ENCODE peak calls at places on chromosome 19, in nine cellular contexts. F, K, Y, H, Z, X, N, L and S are unnamed samples.

GRCh38 chr19:21202865-21203494 is 61.1 kb downstream of the ZNF431 start:
- DNase-seq in F (no peak), K (peak), Y (no peak), H (no peak), Z (no peak), X (no peak), N (peak), L (peak), S (no peak)

GRCh38 chr19:10820173-10820572 is 15.8 kb downstream of the TMED1 start:
- DNase-seq in F (no peak), K (no peak), Y (no peak), H (no peak), Z (no peak), X (no peak), N (no peak), L (no peak), S (no peak)

GRCh38 chr19:54415208-54415900 is at the start of gene TTYH1:
- DNase-seq in F (no peak), K (no peak), Y (no peak), H (peak), Z (no peak), X (no peak), N (no peak), L (no peak), S (no peak)

GRCh38 chr19:27671876-27672275 is 1541.1 kb downstream of the UQCRFS1 start:
- DNase-seq in F (peak), K (no peak), Y (no peak), H (no peak), Z (no peak), X (no peak), N (no peak), L (no peak), S (no peak)

GRCh38 chr19:13078897-13079541 is 23.6 kb downstream of the LYL1 start:
- DNase-seq in F (no peak), K (no peak), Y (no peak), H (no peak), Z (peak), X (no peak), N (no peak), L (no peak), S (no peak)

GRCh38 chr19:1161716-1162115 is 12.4 kb downstream of the SBNO2 start:
- DNase-seq in F (no peak), K (peak), Y (no peak), H (no peak), Z (no peak), X (no peak), N (no peak), L (peak), S (no peak)

GRCh38 chr19:52778811-52779210 is 7.8 kb downstream of the ZNF600 start:
- DNase-seq in F (no peak), K (peak), Y (no peak), H (no peak), Z (no peak), X (no peak), N (no peak), L (no peak), S (no peak)

GRCh38 chr19:53876651-53877224 is 5.3 kb upstream of the PRKCG start:
- DNase-seq in F (no peak), K (no peak), Y (no peak), H (no peak), Z (no peak), X (no peak), N (no peak), L (no peak), S (no peak)

GRCh38 chr19:47471733-47472457 is at the start of gene SLC8A2:
- DNase-seq in F (no peak), K (peak), Y (no peak), H (peak), Z (peak), X (peak), N (peak), L (peak), S (peak)

GRCh38 chr19:53597023-53597422 is 34.8 kb upstream of the DPRX start:
- DNase-seq in F (no peak), K (no peak), Y (no peak), H (no peak), Z (no peak), X (no peak), N (no peak), L (no peak), S (no peak)

GRCh38 chr19:21434967-21435544 is 38.1 kb downstream of the ZNF493 start:
- DNase-seq in F (no peak), K (no peak), Y (no peak), H (no peak), Z (no peak), X (no peak), N (no peak), L (no peak), S (no peak)

GRCh38 chr19:42178791-42179500 is 38.5 kb downstream of the DEDD2 start:
- DNase-seq in F (no peak), K (no peak), Y (no peak), H (no peak), Z (no peak), X (no peak), N (peak), L (no peak), S (no peak)

GRCh38 chr19:788821-789472 is 8.3 kb upstream of the PTBP1 start:
- DNase-seq in F (no peak), K (no peak), Y (no peak), H (no peak), Z (no peak), X (no peak), N (no peak), L (no peak), S (no peak)

GRCh38 chr19:29671393-29672076 is 6.3 kb downstream of the PLEKHF1 start:
- DNase-seq in F (no peak), K (no peak), Y (no peak), H (no peak), Z (no peak), X (no peak), N (no peak), L (peak), S (no peak)
- TF ChIP-seq CTCF in F (peak), K (no peak), Y (peak), H (no peak), Z (no peak), X (peak), N (peak), L (peak), S (no peak)

GRCh38 chr19:49929611-49930482 is 543 bp upstream of the NUP62 start:
- DNase-seq in F (peak), K (peak), Y (peak), H (peak), Z (peak), X (peak), N (peak), L (peak), S (peak)
- TF ChIP-seq CTCF in F (no peak), K (no peak), Y (no peak), H (no peak), Z (peak), X (no peak), N (no peak), L (no peak), S (no peak)

GRCh38 chr19:4471400-4472173 is 510 bp upstream of the HDGFL2 start:
- DNase-seq in F (peak), K (peak), Y (peak), H (peak), Z (peak), X (peak), N (peak), L (peak), S (peak)
- TF ChIP-seq CTCF in F (no peak), K (no peak), Y (no peak), H (no peak), Z (no peak), X (no peak), N (no peak), L (no peak), S (no peak)

GRCh38 chr19:32688315-32688714 is 3.3 kb upstream of the NUDT19 start:
- DNase-seq in F (no peak), K (peak), Y (no peak), H (no peak), Z (no peak), X (no peak), N (no peak), L (no peak), S (no peak)
- TF ChIP-seq CTCF in F (no peak), K (no peak), Y (no peak), H (no peak), Z (no peak), X (no peak), N (no peak), L (no peak), S (no peak)

GRCh38 chr19:7985481-7985911 is 19.9 kb downstream of the ELAVL1 start:
- DNase-seq in F (no peak), K (no peak), Y (no peak), H (no peak), Z (no peak), X (no peak), N (no peak), L (no peak), S (no peak)
- TF ChIP-seq CTCF in F (no peak), K (no peak), Y (no peak), H (no peak), Z (no peak), X (no peak), N (no peak), L (no peak), S (no peak)